ENCODE peak calls at places on chromosomes 12 and 14, in ten cellular contexts. F is astrocyte of the cerebellum, H is GM23248, Y is aorta, N is kidney tubule cell, E is MM.1S, D is fibroblast of mammary gland, A is activated T-helper 1 cell treated with Interleukin-2 at 50 U/mL for 16 hours, P is NCI-H1105, K is hepatocyte. J is an unnamed sample.
A peak's percentile ranks its signal among the peaks of the same experiment; 100 is the strongest.

GRCh38 chr14:66045572-66046021 is 440.6 kb upstream of the CCDC196 start:
- DNase-seq in F (no peak), H (peak; percentile 69), Y (no peak), N (no peak), E (no peak), D (no peak), A (no peak), P (no peak), K (peak; percentile 24), J (no peak)

GRCh38 chr12:72057330-72057911 is 118.8 kb downstream of the TPH2 start:
- DNase-seq in F (no peak), H (no peak), Y (no peak), N (peak; percentile 66), E (no peak), D (no peak), A (no peak), P (peak; percentile 95), K (peak; percentile 27), J (no peak)

GRCh38 chr14:50010752-50011151 is 105.6 kb downstream of the VCPKMT start:
- DNase-seq in F (no peak), H (peak; percentile 79), Y (no peak), N (no peak), E (no peak), D (peak; percentile 45), A (no peak), P (no peak), K (no peak), J (no peak)

GRCh38 chr12:49903700-49904423 is at the start of gene FAIM2:
- DNase-seq in F (no peak), H (peak; percentile 73), Y (peak; percentile 85), N (no peak), E (no peak), D (peak; percentile 69), A (peak; percentile 29), P (no peak), K (peak; percentile 79), J (peak; percentile 97)

GRCh38 chr12:101759396-101760047 is 20.3 kb upstream of the SYCP3 start:
- DNase-seq in F (no peak), H (peak; percentile 66), Y (no peak), N (peak; percentile 38), E (peak; percentile 46), D (peak; percentile 48), A (no peak), P (peak; percentile 9), K (peak; percentile 33), J (no peak)

GRCh38 chr12:106090586-106091411 is 48.0 kb downstream of the NUAK1 start:
- DNase-seq in F (no peak), H (peak; percentile 91), Y (peak; percentile 86), N (peak; percentile 86), E (no peak), D (peak; percentile 52), A (no peak), P (no peak), K (peak; percentile 38), J (peak; percentile 85)

GRCh38 chr12:56803750-56804149 is 40.6 kb downstream of the HSD17B6 start:
- DNase-seq in F (no peak), H (peak; percentile 79), Y (peak; percentile 86), N (no peak), E (no peak), D (no peak), A (no peak), P (no peak), K (no peak), J (no peak)

GRCh38 chr14:89915114-89915878 is 39.2 kb downstream of the EFCAB11 start:
- DNase-seq in F (peak; percentile 70), H (peak; percentile 86), Y (no peak), N (peak; percentile 63), E (peak; percentile 50), D (peak; percentile 77), A (peak; percentile 29), P (peak; percentile 42), K (peak; percentile 82), J (no peak)

GRCh38 chr12:124713041-124713435 is 145.6 kb upstream of the NCOR2 start:
- DNase-seq in F (no peak), H (no peak), Y (peak; percentile 82), N (peak; percentile 70), E (no peak), D (no peak), A (no peak), P (no peak), K (no peak), J (no peak)

J was measured in osteoblast.